ENCODE peak calls at places on chromosomes 1 and 21, in seven cellular contexts. X, Y, R, F, Q, T and S are unnamed samples.

GRCh38 chr1:178399177-178399728 is 97.5 kb downstream of the CLEC20A start:
- DNase-seq in X (no peak), Y (no peak), R (no peak), F (no peak), Q (peak), T (no peak), S (no peak)

GRCh38 chr1:22108343-22109135 is 34.4 kb downstream of the WNT4 start:
- DNase-seq in X (no peak), Y (no peak), R (no peak), F (peak), Q (no peak), T (no peak), S (no peak)

GRCh38 chr1:153767519-153767918 is 7.7 kb upstream of the SLC27A3 start:
- DNase-seq in X (no peak), Y (no peak), R (no peak), F (no peak), Q (no peak), T (no peak), S (no peak)

GRCh38 chr1:23611601-23612327 is 52.5 kb upstream of the ID3 start:
- DNase-seq in X (no peak), Y (no peak), R (no peak), F (no peak), Q (peak), T (no peak), S (no peak)

GRCh38 chr1:24406783-24407182 is 6.8 kb downstream of the STPG1 start:
- DNase-seq in X (no peak), Y (no peak), R (no peak), F (no peak), Q (no peak), T (no peak), S (no peak)

GRCh38 chr1:9825101-9826074 is 1.6 kb upstream of the CLSTN1 start:
- DNase-seq in X (peak), Y (no peak), R (no peak), F (peak), Q (peak), T (peak), S (no peak)

GRCh38 chr1:109248797-109249629 is at the start of gene CELSR2:
- DNase-seq in X (peak), Y (peak), R (peak), F (peak), Q (peak), T (peak), S (peak)

GRCh38 chr1:243792401-243792800 is 57.6 kb downstream of the AKT3 start:
- DNase-seq in X (no peak), Y (no peak), R (no peak), F (no peak), Q (no peak), T (no peak), S (no peak)

GRCh38 chr1:150613061-150613920 is 16.1 kb downstream of the ENSA start:
- DNase-seq in X (no peak), Y (peak), R (no peak), F (peak), Q (peak), T (peak), S (peak)

GRCh38 chr1:232047473-232047872 is 420.9 kb downstream of the DISC1 start:
- DNase-seq in X (no peak), Y (no peak), R (no peak), F (no peak), Q (no peak), T (no peak), S (no peak)

GRCh38 chr1:54081306-54082270 is 28.2 kb downstream of the TCEANC2 start:
- DNase-seq in X (peak), Y (peak), R (peak), F (peak), Q (peak), T (peak), S (peak)

GRCh38 chr1:93152835-93153234 is 27.4 kb downstream of the TMED5 start:
- DNase-seq in X (no peak), Y (no peak), R (no peak), F (no peak), Q (no peak), T (no peak), S (no peak)

GRCh38 chr1:31655104-31655503 is 10.4 kb upstream of the PEF1 start:
- DNase-seq in X (no peak), Y (no peak), R (no peak), F (no peak), Q (no peak), T (no peak), S (no peak)

GRCh38 chr1:39178541-39179431 is 25.7 kb upstream of the MACF1 start:
- DNase-seq in X (no peak), Y (no peak), R (no peak), F (peak), Q (no peak), T (no peak), S (no peak)

GRCh38 chr1:161379071-161379470 is 11.4 kb upstream of the CFAP126 start:
- DNase-seq in X (no peak), Y (no peak), R (no peak), F (peak), Q (no peak), T (peak), S (no peak)

GRCh38 chr1:59015708-59016107 is 231.9 kb upstream of the JUN start:
- DNase-seq in X (no peak), Y (no peak), R (no peak), F (peak), Q (no peak), T (peak), S (no peak)

GRCh38 chr1:33346921-33347649 is 26.2 kb upstream of the A3GALT2 start:
- DNase-seq in X (no peak), Y (no peak), R (no peak), F (peak), Q (no peak), T (peak), S (no peak)

GRCh38 chr1:52659851-52660596 is 27.1 kb downstream of the SHISAL2A start:
- DNase-seq in X (no peak), Y (no peak), R (no peak), F (no peak), Q (peak), T (no peak), S (no peak)

GRCh38 chr1:26530540-26530897 is 958 bp downstream of the RPS6KA1 start:
- DNase-seq in X (no peak), Y (no peak), R (no peak), F (no peak), Q (no peak), T (no peak), S (no peak)

GRCh38 chr1:13769212-13769611 is 69.2 kb downstream of the PRDM2 start:
- DNase-seq in X (no peak), Y (no peak), R (no peak), F (no peak), Q (no peak), T (no peak), S (no peak)

GRCh38 chr1:27660300-27660837 is 11.6 kb downstream of the IFI6 start:
- DNase-seq in X (no peak), Y (no peak), R (no peak), F (no peak), Q (peak), T (peak), S (no peak)

GRCh38 chr1:53557830-53558784 is 98.9 kb downstream of the DMRTB1 start:
- DNase-seq in X (no peak), Y (no peak), R (no peak), F (no peak), Q (no peak), T (no peak), S (no peak)

GRCh38 chr1:206002833-206003532 is at the start of gene RAB7B:
- DNase-seq in X (peak), Y (no peak), R (no peak), F (peak), Q (no peak), T (peak), S (no peak)

GRCh38 chr1:89598450-89599331 is 34.2 kb upstream of the LRRC8C start:
- DNase-seq in X (no peak), Y (no peak), R (no peak), F (peak), Q (no peak), T (peak), S (peak)

GRCh38 chr1:151596166-151596933 is 15.5 kb upstream of the SNX27 start:
- DNase-seq in X (no peak), Y (no peak), R (no peak), F (no peak), Q (no peak), T (no peak), S (no peak)

GRCh38 chr1:8367571-8368184 is 49.8 kb downstream of the SLC45A1 start:
- DNase-seq in X (no peak), Y (no peak), R (no peak), F (no peak), Q (no peak), T (no peak), S (no peak)

GRCh38 chr1:212760126-212760823 is 31.3 kb downstream of the NSL1 start:
- DNase-seq in X (peak), Y (peak), R (no peak), F (no peak), Q (peak), T (peak), S (peak)

GRCh38 chr1:91804546-91805023 is 81.4 kb downstream of the TGFBR3 start:
- DNase-seq in X (peak), Y (peak), R (no peak), F (peak), Q (peak), T (peak), S (no peak)

GRCh38 chr21:41429305-41429704 is 3.3 kb downstream of the MX1 start:
- DNase-seq in X (peak), Y (no peak), R (no peak), F (no peak), Q (no peak), T (no peak), S (no peak)

GRCh38 chr1:197924516-197925123 is 7.4 kb downstream of the LHX9 start:
- DNase-seq in X (no peak), Y (no peak), R (no peak), F (peak), Q (peak), T (peak), S (peak)

GRCh38 chr1:94698759-94699502 is 121.2 kb upstream of the SLC44A3 start:
- DNase-seq in X (no peak), Y (no peak), R (no peak), F (peak), Q (no peak), T (peak), S (no peak)
- TF ChIP-seq CTCF in X (no peak), Y (no peak), R (no peak), F (no peak), Q (no peak), T (no peak), S (no peak)

GRCh38 chr1:183019860-183020259 is 3.4 kb upstream of the LAMC1 start:
- DNase-seq in X (no peak), Y (no peak), R (no peak), F (peak), Q (no peak), T (peak), S (no peak)
- TF ChIP-seq CTCF in X (no peak), Y (no peak), R (no peak), F (peak), Q (no peak), T (peak), S (no peak)

GRCh38 chr1:6083385-6083784 is 37.7 kb downstream of the KCNAB2 start:
- DNase-seq in X (no peak), Y (no peak), R (no peak), F (no peak), Q (no peak), T (no peak), S (no peak)

GRCh38 chr1:6082430-6082971 is 36.8 kb downstream of the KCNAB2 start:
- DNase-seq in X (no peak), Y (no peak), R (peak), F (peak), Q (no peak), T (peak), S (no peak)

GRCh38 chr1:6077919-6078318 is 32.2 kb downstream of the KCNAB2 start:
- DNase-seq in X (no peak), Y (no peak), R (no peak), F (no peak), Q (no peak), T (no peak), S (no peak)

GRCh38 chr1:6081901-6082300 is 36.2 kb downstream of the KCNAB2 start:
- DNase-seq in X (no peak), Y (no peak), R (no peak), F (no peak), Q (no peak), T (no peak), S (no peak)

DNA sequence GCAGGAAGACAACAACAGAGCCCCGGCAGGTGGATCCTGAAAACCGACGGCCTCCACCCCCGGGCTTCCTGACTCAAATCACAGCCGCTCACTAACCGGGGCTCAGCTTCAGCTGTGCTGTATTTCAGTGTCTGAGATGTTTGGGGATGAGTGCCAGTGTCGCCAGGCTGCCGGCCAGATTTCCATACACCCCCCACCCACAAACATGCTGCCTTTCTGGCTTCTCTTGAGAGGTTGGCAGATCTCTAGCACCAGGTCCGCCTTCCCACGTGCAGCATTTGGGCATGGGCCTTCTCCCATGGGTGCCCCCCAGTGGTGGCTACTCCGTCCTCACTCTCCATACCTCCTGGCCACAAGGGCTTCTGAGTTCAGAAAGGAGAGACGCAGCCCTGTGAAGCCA is 34.8 kb downstream of the KCNAB2 start:
- DNase-seq in X (no peak), Y (no peak), R (no peak), F (no peak), Q (no peak), T (no peak), S (no peak)
- TF ChIP-seq CTCF in X (no peak), Y (no peak), R (no peak), F (peak), Q (no peak), T (peak), S (no peak)

GRCh38 chr1:67489643-67490042 is 59.4 kb upstream of the SERBP1 start:
- DNase-seq in X (no peak), Y (no peak), R (no peak), F (peak), Q (peak), T (peak), S (peak)
- TF ChIP-seq CTCF in X (no peak), Y (no peak), R (no peak), F (peak), Q (no peak), T (peak), S (peak)

GRCh38 chr1:203270448-203270847 is 34.9 kb upstream of the BTG2 start:
- DNase-seq in X (no peak), Y (no peak), R (no peak), F (no peak), Q (no peak), T (no peak), S (no peak)
- TF ChIP-seq CTCF in X (no peak), Y (no peak), R (no peak), F (no peak), Q (no peak), T (no peak), S (no peak)